ENCODE peak calls at places on chromosomes 3 and 15, in four cellular contexts. R, E, M and K are unnamed samples.

GRCh38 chr3:61926913-61927312 is 365.5 kb downstream of the PTPRG start:
- DNase-seq in R (no peak), E (no peak), M (no peak), K (no peak)

GRCh38 chr15:99480223-99480810 is 85.5 kb upstream of the MEF2A start:
- DNase-seq in R (no peak), E (no peak), M (no peak), K (no peak)

GRCh38 chr15:38251726-38252480 is 733 bp upstream of the SPRED1 start:
- DNase-seq in R (peak; percentile 80), E (peak; percentile 90), M (peak; percentile 98), K (peak; percentile 91)

GRCh38 chr3:52529376-52530333 is 4.0 kb downstream of the NT5DC2 start:
- DNase-seq in R (no peak), E (no peak), M (no peak), K (no peak)

GRCh38 chr3:136751259-136752045 is 726 bp downstream of the STAG1 start:
- DNase-seq in R (peak; percentile 68), E (peak; percentile 61), M (peak; percentile 76), K (peak; percentile 65)

GRCh38 chr3:125191730-125192129 is 20.8 kb downstream of the SLC12A8 start:
- DNase-seq in R (no peak), E (no peak), M (no peak), K (no peak)

GRCh38 chr3:112352720-112353119 is 19.8 kb downstream of the CD200 start:
- DNase-seq in R (no peak), E (no peak), M (no peak), K (no peak)

GRCh38 chr3:58332575-58333179 is at the start of gene PXK:
- DNase-seq in R (peak; percentile 84), E (peak; percentile 54), M (peak; percentile 66), K (no peak)

GRCh38 chr3:52973806-52974205 is 72.1 kb downstream of the SFMBT1 start:
- DNase-seq in R (no peak), E (no peak), M (no peak), K (no peak)

GRCh38 chr3:61564405-61565059 is 3.2 kb downstream of the PTPRG start:
- DNase-seq in R (peak; percentile 41), E (no peak), M (peak; percentile 72), K (no peak)

GRCh38 chr15:61659571-61660190 is 400.6 kb downstream of the VPS13C start:
- DNase-seq in R (no peak), E (no peak), M (no peak), K (no peak)

GRCh38 chr15:22887157-22887951 is 48.9 kb downstream of the NIPA2 start:
- DNase-seq in R (no peak), E (no peak), M (no peak), K (no peak)

GRCh38 chr3:23390446-23390845 is 187.3 kb downstream of the UBE2E2 start:
- DNase-seq in R (no peak), E (no peak), M (no peak), K (no peak)

GRCh38 chr3:53109822-53110771 is 20.1 kb downstream of the RFT1 start:
- DNase-seq in R (peak; percentile 54), E (no peak), M (no peak), K (peak; percentile 7)

GRCh38 chr3:35946121-35946856 is 307.0 kb downstream of the ARPP21 start:
- DNase-seq in R (no peak), E (peak; percentile 46), M (peak; percentile 11), K (peak; percentile 57)

GRCh38 chr3:128275316-128276150 is 122.3 kb downstream of the EEFSEC start:
- DNase-seq in R (no peak), E (no peak), M (no peak), K (no peak)

GRCh38 chr3:189936210-189936609 is 184.5 kb downstream of the P3H2 start:
- DNase-seq in R (no peak), E (no peak), M (no peak), K (no peak)

GRCh38 chr15:43484455-43484854 is 8.5 kb downstream of the TP53BP1 start:
- DNase-seq in R (no peak), E (no peak), M (no peak), K (no peak)